ENCODE peak calls at places on chromosome 17, in eight cellular contexts. One of them, this sample, is unnamed.

GRCh38 chr17:68514809-68515208 is 2.6 kb downstream of the PRKAR1A start:
- DNase-seq in A549: peak
- DNase-seq in adrenal gland: no peak
- DNase-seq in H54: no peak
- DNase-seq in tibial nerve: no peak
- DNase-seq in transverse colon: no peak
- DNase-seq in IMR-90: peak
- DNase-seq in heart left ventricle: no peak
- DNase-seq in this sample: peak

GRCh38 chr17:18966831-18967624 is 15.1 kb downstream of the SLC5A10 start:
- DNase-seq in tibial nerve: no peak
- DNase-seq in H54: no peak
- DNase-seq in transverse colon: peak
- DNase-seq in heart left ventricle: no peak
- DNase-seq in A549: no peak
- DNase-seq in adrenal gland: no peak
- DNase-seq in IMR-90: peak
- DNase-seq in this sample: peak

GRCh38 chr17:82241183-82241925 is 12.5 kb downstream of the SLC16A3 start:
- DNase-seq in A549: peak
- DNase-seq in H54: peak
- DNase-seq in tibial nerve: peak
- DNase-seq in IMR-90: peak
- DNase-seq in heart left ventricle: peak
- DNase-seq in transverse colon: peak
- DNase-seq in adrenal gland: peak
- DNase-seq in this sample: peak

GRCh38 chr17:74117999-74118421 is 85.5 kb upstream of the RPL38 start:
- DNase-seq in tibial nerve: no peak
- DNase-seq in heart left ventricle: no peak
- DNase-seq in adrenal gland: no peak
- DNase-seq in transverse colon: no peak
- DNase-seq in H54: no peak
- DNase-seq in A549: no peak
- DNase-seq in IMR-90: no peak
- DNase-seq in this sample: no peak

GRCh38 chr17:10105513-10106001 is 92.8 kb downstream of the GAS7 start:
- DNase-seq in tibial nerve: no peak
- DNase-seq in H54: no peak
- DNase-seq in heart left ventricle: no peak
- DNase-seq in A549: no peak
- DNase-seq in IMR-90: peak
- DNase-seq in transverse colon: no peak
- DNase-seq in adrenal gland: no peak
- DNase-seq in this sample: no peak

GRCh38 chr17:81246679-81247338 is 7.7 kb downstream of the NDUFAF8 start:
- DNase-seq in heart left ventricle: peak
- DNase-seq in transverse colon: no peak
- DNase-seq in adrenal gland: no peak
- DNase-seq in H54: no peak
- DNase-seq in IMR-90: no peak
- DNase-seq in tibial nerve: no peak
- DNase-seq in A549: no peak
- DNase-seq in this sample: no peak

GRCh38 chr17:36498155-36498554 is 11.7 kb downstream of the ZNHIT3 start:
- DNase-seq in tibial nerve: no peak
- DNase-seq in IMR-90: no peak
- DNase-seq in transverse colon: no peak
- DNase-seq in H54: no peak
- DNase-seq in A549: no peak
- DNase-seq in adrenal gland: no peak
- DNase-seq in heart left ventricle: no peak
- DNase-seq in this sample: no peak

GRCh38 chr17:18859256-18859655 is 1.3 kb downstream of the PRPSAP2 start:
- DNase-seq in heart left ventricle: no peak
- DNase-seq in tibial nerve: no peak
- DNase-seq in transverse colon: no peak
- DNase-seq in IMR-90: peak
- DNase-seq in H54: no peak
- DNase-seq in adrenal gland: no peak
- DNase-seq in A549: no peak
- DNase-seq in this sample: no peak

GRCh38 chr17:43813386-43813785 is 19.6 kb downstream of the MPP3 start:
- DNase-seq in A549: no peak
- DNase-seq in adrenal gland: no peak
- DNase-seq in H54: peak
- DNase-seq in transverse colon: no peak
- DNase-seq in heart left ventricle: no peak
- DNase-seq in IMR-90: no peak
- DNase-seq in tibial nerve: no peak
- DNase-seq in this sample: no peak

GRCh38 chr17:51035436-51035835 is 85.2 kb downstream of the SPAG9 start:
- DNase-seq in tibial nerve: no peak
- DNase-seq in transverse colon: no peak
- DNase-seq in adrenal gland: no peak
- DNase-seq in heart left ventricle: no peak
- DNase-seq in A549: no peak
- DNase-seq in H54: no peak
- DNase-seq in IMR-90: peak
- DNase-seq in this sample: peak

GRCh38 chr17:77959926-77960521 is 1.5 kb downstream of the TNRC6C start:
- DNase-seq in adrenal gland: no peak
- DNase-seq in heart left ventricle: no peak
- DNase-seq in H54: no peak
- DNase-seq in transverse colon: no peak
- DNase-seq in tibial nerve: no peak
- DNase-seq in IMR-90: peak
- DNase-seq in A549: no peak
- DNase-seq in this sample: peak

GRCh38 chr17:7281953-7282751 is 634 bp downstream of the SLC2A4 start:
- DNase-seq in heart left ventricle: peak
- DNase-seq in H54: no peak
- DNase-seq in IMR-90: no peak
- DNase-seq in transverse colon: no peak
- DNase-seq in A549: no peak
- DNase-seq in tibial nerve: no peak
- DNase-seq in adrenal gland: peak
- DNase-seq in this sample: no peak

GRCh38 chr17:82927661-82928601 is 88.1 kb upstream of the ZNF750 start:
- DNase-seq in H54: no peak
- DNase-seq in IMR-90: no peak
- DNase-seq in tibial nerve: no peak
- DNase-seq in transverse colon: no peak
- DNase-seq in heart left ventricle: peak
- DNase-seq in adrenal gland: no peak
- DNase-seq in A549: no peak
- DNase-seq in this sample: no peak

GRCh38 chr17:32960815-32961214 is 30.8 kb upstream of the SPACA3 start:
- DNase-seq in transverse colon: no peak
- DNase-seq in tibial nerve: no peak
- DNase-seq in A549: no peak
- DNase-seq in H54: no peak
- DNase-seq in heart left ventricle: no peak
- DNase-seq in IMR-90: no peak
- DNase-seq in adrenal gland: no peak
- DNase-seq in this sample: no peak

GRCh38 chr17:21680366-21680765 is 12.0 kb upstream of the KCNJ18 start:
- DNase-seq in H54: no peak
- DNase-seq in heart left ventricle: peak
- DNase-seq in IMR-90: no peak
- DNase-seq in A549: no peak
- DNase-seq in transverse colon: no peak
- DNase-seq in tibial nerve: no peak
- DNase-seq in adrenal gland: no peak
- DNase-seq in this sample: no peak

GRCh38 chr17:67376892-67377726 is at the start of gene PITPNC1:
- DNase-seq in transverse colon: peak
- DNase-seq in adrenal gland: peak
- DNase-seq in H54: peak
- DNase-seq in A549: peak
- DNase-seq in tibial nerve: peak
- DNase-seq in IMR-90: peak
- DNase-seq in heart left ventricle: peak
- DNase-seq in this sample: peak
- TF ChIP-seq POLR2A in transverse colon: peak
- TF ChIP-seq POLR2A in adrenal gland: peak
- TF ChIP-seq POLR2A in H54: peak
- TF ChIP-seq POLR2A in A549: peak
- TF ChIP-seq POLR2A in tibial nerve: peak
- TF ChIP-seq POLR2A in IMR-90: peak
- TF ChIP-seq POLR2A in heart left ventricle: peak
- TF ChIP-seq POLR2A in this sample: peak

GRCh38 chr17:29622337-29623282 is at the start of gene CORO6:
- DNase-seq in heart left ventricle: peak
- DNase-seq in IMR-90: peak
- DNase-seq in H54: no peak
- DNase-seq in tibial nerve: peak
- DNase-seq in adrenal gland: peak
- DNase-seq in transverse colon: peak
- DNase-seq in A549: peak
- DNase-seq in this sample: peak

GRCh38 chr17:29624586-29624985 is 1.9 kb upstream of the CORO6 start:
- DNase-seq in tibial nerve: no peak
- DNase-seq in IMR-90: no peak
- DNase-seq in A549: no peak
- DNase-seq in transverse colon: no peak
- DNase-seq in adrenal gland: no peak
- DNase-seq in heart left ventricle: no peak
- DNase-seq in H54: no peak
- DNase-seq in this sample: no peak

GRCh38 chr17:29623283-29623647 is 553 bp upstream of the CORO6 start:
- DNase-seq in A549: no peak
- DNase-seq in H54: no peak
- DNase-seq in IMR-90: no peak
- DNase-seq in adrenal gland: no peak
- DNase-seq in transverse colon: no peak
- DNase-seq in tibial nerve: no peak
- DNase-seq in heart left ventricle: no peak
- DNase-seq in this sample: no peak

GRCh38 chr17:29627951-29628350 is 5.2 kb upstream of the CORO6 start:
- DNase-seq in A549: no peak
- DNase-seq in transverse colon: no peak
- DNase-seq in IMR-90: no peak
- DNase-seq in heart left ventricle: no peak
- DNase-seq in tibial nerve: no peak
- DNase-seq in adrenal gland: no peak
- DNase-seq in H54: no peak
- DNase-seq in this sample: no peak

GRCh38 chr17:29625037-29625750 is 2.5 kb upstream of the CORO6 start:
- DNase-seq in H54: no peak
- DNase-seq in heart left ventricle: no peak
- DNase-seq in adrenal gland: peak
- DNase-seq in transverse colon: no peak
- DNase-seq in A549: peak
- DNase-seq in tibial nerve: no peak
- DNase-seq in IMR-90: peak
- DNase-seq in this sample: no peak
- TF ChIP-seq POLR2A in H54: no peak
- TF ChIP-seq POLR2A in heart left ventricle: no peak
- TF ChIP-seq POLR2A in adrenal gland: no peak
- TF ChIP-seq POLR2A in transverse colon: no peak
- TF ChIP-seq POLR2A in A549: no peak
- TF ChIP-seq POLR2A in tibial nerve: no peak
- TF ChIP-seq POLR2A in IMR-90: no peak
- TF ChIP-seq POLR2A in this sample: no peak

GRCh38 chr17:47946516-47946915 is 5.1 kb downstream of the PNPO start:
- DNase-seq in IMR-90: no peak
- DNase-seq in adrenal gland: no peak
- DNase-seq in heart left ventricle: no peak
- DNase-seq in tibial nerve: no peak
- DNase-seq in H54: no peak
- DNase-seq in A549: no peak
- DNase-seq in transverse colon: no peak
- DNase-seq in this sample: no peak

GRCh38 chr17:47945529-47946508 is 4.4 kb downstream of the PNPO start:
- DNase-seq in transverse colon: no peak
- DNase-seq in H54: no peak
- DNase-seq in tibial nerve: no peak
- DNase-seq in adrenal gland: no peak
- DNase-seq in IMR-90: no peak
- DNase-seq in heart left ventricle: no peak
- DNase-seq in A549: no peak
- DNase-seq in this sample: no peak

GRCh38 chr17:47945080-47945479 is 3.7 kb downstream of the PNPO start:
- DNase-seq in tibial nerve: no peak
- DNase-seq in adrenal gland: no peak
- DNase-seq in H54: no peak
- DNase-seq in heart left ventricle: no peak
- DNase-seq in IMR-90: no peak
- DNase-seq in transverse colon: no peak
- DNase-seq in A549: no peak
- DNase-seq in this sample: no peak

GRCh38 chr17:47948706-47949196 is 7.4 kb downstream of the PNPO start:
- DNase-seq in adrenal gland: peak
- DNase-seq in tibial nerve: no peak
- DNase-seq in H54: peak
- DNase-seq in A549: peak
- DNase-seq in heart left ventricle: no peak
- DNase-seq in transverse colon: no peak
- DNase-seq in IMR-90: no peak
- DNase-seq in this sample: peak

GRCh38 chr17:47946929-47947397 is 5.6 kb downstream of the PNPO start:
- DNase-seq in A549: peak
- DNase-seq in H54: peak
- DNase-seq in transverse colon: peak
- DNase-seq in tibial nerve: peak
- DNase-seq in IMR-90: peak
- DNase-seq in adrenal gland: peak
- DNase-seq in heart left ventricle: no peak
- DNase-seq in this sample: peak
- TF ChIP-seq POLR2A in A549: no peak
- TF ChIP-seq POLR2A in H54: no peak
- TF ChIP-seq POLR2A in transverse colon: peak
- TF ChIP-seq POLR2A in tibial nerve: no peak
- TF ChIP-seq POLR2A in IMR-90: no peak
- TF ChIP-seq POLR2A in adrenal gland: no peak
- TF ChIP-seq POLR2A in heart left ventricle: no peak
- TF ChIP-seq POLR2A in this sample: no peak

GRCh38 chr17:39144414-39144813 is 7.0 kb downstream of the PLXDC1 start:
- DNase-seq in heart left ventricle: peak
- DNase-seq in A549: no peak
- DNase-seq in IMR-90: peak
- DNase-seq in transverse colon: peak
- DNase-seq in tibial nerve: peak
- DNase-seq in H54: no peak
- DNase-seq in adrenal gland: peak
- DNase-seq in this sample: no peak
- TF ChIP-seq POLR2A in heart left ventricle: no peak
- TF ChIP-seq POLR2A in A549: no peak
- TF ChIP-seq POLR2A in IMR-90: no peak
- TF ChIP-seq POLR2A in transverse colon: no peak
- TF ChIP-seq POLR2A in tibial nerve: no peak
- TF ChIP-seq POLR2A in H54: no peak
- TF ChIP-seq POLR2A in adrenal gland: no peak
- TF ChIP-seq POLR2A in this sample: no peak